ENCODE peak calls at places on chromosome 6, in eight cellular contexts. V, O, Z, M, P, W, K and I are unnamed samples. For H3K4me1, the result is how much of the 10 kb centered on the place peaks cover.

GRCh38 chr6:68108243-68108835 is 526.7 kb upstream of the ADGRB3 start:
- DNase-seq in V (no peak), O (no peak), Z (no peak), M (no peak), P (no peak), W (no peak), K (no peak), I (no peak)

GRCh38 chr6:159830481-159831372 is 30.7 kb downstream of the PNLDC1 start:
- DNase-seq in V (no peak), O (no peak), Z (no peak), M (no peak), P (no peak), W (no peak), K (no peak), I (no peak)

GRCh38 chr6:127641905-127642304 is 64.9 kb downstream of the C6orf58 start:
- DNase-seq in V (peak), O (no peak), Z (peak), M (peak), P (peak), W (no peak), K (no peak), I (no peak)

GRCh38 chr6:54252916-54253315 is 55.3 kb upstream of the TINAG start:
- DNase-seq in V (no peak), O (no peak), Z (no peak), M (no peak), P (no peak), W (no peak), K (no peak), I (no peak)

GRCh38 chr6:72084992-72085569 is 198.7 kb downstream of the RIMS1 start:
- DNase-seq in V (peak), O (no peak), Z (peak), M (no peak), P (no peak), W (no peak), K (no peak), I (no peak)

GRCh38 chr6:142013875-142014495 is 118.7 kb upstream of the GJE1 start:
- DNase-seq in V (peak), O (no peak), Z (peak), M (no peak), P (no peak), W (no peak), K (no peak), I (no peak)

GRCh38 chr6:120993929-120994572 is 340.2 kb downstream of the TBC1D32 start:
- DNase-seq in V (no peak), O (no peak), Z (no peak), M (no peak), P (no peak), W (no peak), K (no peak), I (no peak)

GRCh38 chr6:13653296-13653695 is 38.2 kb downstream of the NOL7 start:
- DNase-seq in V (no peak), O (no peak), Z (peak), M (no peak), P (no peak), W (no peak), K (no peak), I (no peak)

GRCh38 chr6:41200901-41201783 is at the start of gene TREML2:
- DNase-seq in V (no peak), O (no peak), Z (no peak), M (no peak), P (no peak), W (peak), K (no peak), I (no peak)

GRCh38 chr6:116057766-116058165 is 2.9 kb downstream of the FRK start:
- DNase-seq in V (no peak), O (no peak), Z (no peak), M (no peak), P (no peak), W (no peak), K (no peak), I (no peak)

GRCh38 chr6:135940783-135941182 is 89.3 kb downstream of the PDE7B start:
- DNase-seq in V (no peak), O (no peak), Z (no peak), M (no peak), P (no peak), W (no peak), K (no peak), I (no peak)

GRCh38 chr6:43247115-43247999 is 4.1 kb downstream of the TTBK1 start:
- DNase-seq in V (peak), O (peak), Z (peak), M (peak), P (peak), W (peak), K (peak), I (peak)

GRCh38 chr6:44086931-44087574 is 40.2 kb downstream of the MRPL14 start:
- DNase-seq in V (no peak), O (no peak), Z (no peak), M (peak), P (no peak), W (no peak), K (no peak), I (peak)

GRCh38 chr6:159451051-159451450 is 242.0 kb downstream of the SOD2 start:
- DNase-seq in V (no peak), O (no peak), Z (no peak), M (no peak), P (no peak), W (no peak), K (no peak), I (no peak)

GRCh38 chr6:78844899-78845298 is 22.5 kb upstream of the IRAK1BP1 start:
- DNase-seq in V (no peak), O (no peak), Z (no peak), M (no peak), P (no peak), W (no peak), K (no peak), I (no peak)

GRCh38 chr6:111597687-111598086 is 8.0 kb downstream of the TRAF3IP2 start:
- DNase-seq in V (no peak), O (no peak), Z (no peak), M (no peak), P (no peak), W (no peak), K (no peak), I (no peak)

GRCh38 chr6:150302801-150303138 is 66.0 kb upstream of the IYD start:
- DNase-seq in V (peak), O (no peak), Z (no peak), M (no peak), P (no peak), W (no peak), K (no peak), I (no peak)

GRCh38 chr6:28789553-28790083 is 134.2 kb downstream of the TRIM27 start:
- DNase-seq in V (peak), O (no peak), Z (peak), M (peak), P (no peak), W (no peak), K (no peak), I (no peak)

GRCh38 chr6:8548979-8549378 is 113.6 kb upstream of the SLC35B3 start:
- DNase-seq in V (no peak), O (no peak), Z (no peak), M (no peak), P (no peak), W (no peak), K (no peak), I (no peak)

GRCh38 chr6:15389759-15390723 is 144.2 kb downstream of the JARID2 start:
- DNase-seq in V (peak), O (no peak), Z (peak), M (peak), P (peak), W (peak), K (no peak), I (no peak)

GRCh38 chr6:156250593-156250992 is 526.6 kb upstream of the ARID1B start:
- DNase-seq in V (no peak), O (no peak), Z (no peak), M (no peak), P (no peak), W (no peak), K (no peak), I (no peak)

GRCh38 chr6:126526547-126526946 is 186.6 kb downstream of the CENPW start:
- DNase-seq in V (no peak), O (no peak), Z (no peak), M (no peak), P (no peak), W (no peak), K (no peak), I (no peak)

GRCh38 chr6:27672113-27672799 is 199.4 kb upstream of the ZNF184 start:
- DNase-seq in V (peak), O (no peak), Z (peak), M (peak), P (no peak), W (no peak), K (no peak), I (no peak)

GRCh38 chr6:73696990-73697651 is 1.1 kb downstream of the CD109 start:
- DNase-seq in V (no peak), O (no peak), Z (peak), M (no peak), P (no peak), W (no peak), K (no peak), I (no peak)

GRCh38 chr6:25042599-25042936 is 106.8 kb upstream of the RIPOR2 start:
- DNase-seq in V (no peak), O (no peak), Z (no peak), M (no peak), P (no peak), W (peak), K (peak), I (no peak)

GRCh38 chr6:21769405-21769851 is 175.9 kb downstream of the SOX4 start:
- DNase-seq in V (peak), O (no peak), Z (peak), M (no peak), P (peak), W (no peak), K (no peak), I (peak)

GRCh38 chr6:144150673-144151009 is 324 bp downstream of the STX11 start:
- DNase-seq in V (peak), O (no peak), Z (peak), M (no peak), P (no peak), W (peak), K (peak), I (no peak)

GRCh38 chr6:43776115-43776798 is 6.2 kb downstream of the VEGFA start:
- DNase-seq in V (no peak), O (no peak), Z (no peak), M (no peak), P (no peak), W (no peak), K (no peak), I (no peak)

GRCh38 chr6:107237992-107238660 is 122.8 kb upstream of the BEND3 start:
- DNase-seq in V (no peak), O (no peak), Z (peak), M (no peak), P (no peak), W (no peak), K (no peak), I (no peak)

GRCh38 chr6:111464184-111464583 is 18.8 kb downstream of the REV3L start:
- DNase-seq in V (no peak), O (no peak), Z (no peak), M (no peak), P (no peak), W (no peak), K (no peak), I (no peak)

GRCh38 chr6:85132091-85132490 is 317.8 kb upstream of the NT5E start:
- DNase-seq in V (no peak), O (no peak), Z (no peak), M (no peak), P (no peak), W (no peak), K (no peak), I (no peak)

GRCh38 chr6:148795563-148795962 is 48.7 kb downstream of the UST start:
- DNase-seq in V (no peak), O (no peak), Z (no peak), M (no peak), P (no peak), W (no peak), K (no peak), I (no peak)

GRCh38 chr6:38164131-38164481 is 344.6 kb downstream of the ZFAND3 start:
- DNase-seq in V (no peak), O (no peak), Z (no peak), M (no peak), P (no peak), W (no peak), K (no peak), I (no peak)

GRCh38 chr6:72787521-72788031 is 165.7 kb downstream of the KCNQ5 start:
- DNase-seq in V (peak), O (no peak), Z (peak), M (peak), P (peak), W (no peak), K (no peak), I (peak)

GRCh38 chr6:113635222-113635970 is 221.7 kb upstream of the MARCKS start:
- DNase-seq in V (no peak), O (no peak), Z (no peak), M (no peak), P (no peak), W (no peak), K (no peak), I (no peak)

GRCh38 chr6:150813993-150814359 is 51.5 kb upstream of the MTHFD1L start:
- DNase-seq in V (no peak), O (no peak), Z (peak), M (no peak), P (no peak), W (no peak), K (no peak), I (no peak)

GRCh38 chr6:17035257-17035757 is 66.5 kb upstream of the STMND1 start:
- DNase-seq in V (no peak), O (no peak), Z (no peak), M (no peak), P (no peak), W (no peak), K (no peak), I (no peak)

GRCh38 chr6:70673601-70674000 is 5.9 kb downstream of the SMAP1 start:
- DNase-seq in V (no peak), O (no peak), Z (peak), M (no peak), P (no peak), W (no peak), K (no peak), I (no peak)

GRCh38 chr6:105116150-105116549 is 63.7 kb downstream of the POPDC3 start:
- DNase-seq in V (no peak), O (no peak), Z (no peak), M (no peak), P (no peak), W (no peak), K (no peak), I (no peak)
- H3K4me1 ChIP-seq in V (under half), O (under half), Z (under half), M (under half), P (under half), W (under half), K (under half), I (under half)

DNA sequence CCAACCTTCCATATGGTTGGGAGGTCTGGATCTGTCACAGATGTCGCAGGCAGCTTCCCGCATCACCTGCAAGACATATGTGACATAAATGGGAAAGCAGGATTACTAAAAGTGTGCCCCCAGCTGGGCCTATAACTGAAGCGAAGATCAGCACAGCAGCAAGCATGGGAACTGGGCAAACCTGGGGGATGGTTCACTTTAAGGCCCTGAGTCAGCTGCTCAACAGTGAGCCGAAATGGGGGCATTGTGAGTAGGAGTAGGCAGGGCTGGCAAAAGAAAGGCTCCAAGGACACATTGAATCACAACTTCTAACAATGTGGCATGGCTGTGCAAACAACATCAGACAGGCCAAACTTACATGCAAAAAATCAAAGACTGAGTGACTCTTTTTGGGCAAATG is 530.9 kb upstream of the MMS22L start:
- DNase-seq in V (peak), O (no peak), Z (no peak), M (no peak), P (no peak), W (no peak), K (no peak), I (no peak)
- H3K4me1 ChIP-seq in V (under half), O (under half), Z (under half), M (under half), P (under half), W (under half), K (under half), I (under half)

DNA sequence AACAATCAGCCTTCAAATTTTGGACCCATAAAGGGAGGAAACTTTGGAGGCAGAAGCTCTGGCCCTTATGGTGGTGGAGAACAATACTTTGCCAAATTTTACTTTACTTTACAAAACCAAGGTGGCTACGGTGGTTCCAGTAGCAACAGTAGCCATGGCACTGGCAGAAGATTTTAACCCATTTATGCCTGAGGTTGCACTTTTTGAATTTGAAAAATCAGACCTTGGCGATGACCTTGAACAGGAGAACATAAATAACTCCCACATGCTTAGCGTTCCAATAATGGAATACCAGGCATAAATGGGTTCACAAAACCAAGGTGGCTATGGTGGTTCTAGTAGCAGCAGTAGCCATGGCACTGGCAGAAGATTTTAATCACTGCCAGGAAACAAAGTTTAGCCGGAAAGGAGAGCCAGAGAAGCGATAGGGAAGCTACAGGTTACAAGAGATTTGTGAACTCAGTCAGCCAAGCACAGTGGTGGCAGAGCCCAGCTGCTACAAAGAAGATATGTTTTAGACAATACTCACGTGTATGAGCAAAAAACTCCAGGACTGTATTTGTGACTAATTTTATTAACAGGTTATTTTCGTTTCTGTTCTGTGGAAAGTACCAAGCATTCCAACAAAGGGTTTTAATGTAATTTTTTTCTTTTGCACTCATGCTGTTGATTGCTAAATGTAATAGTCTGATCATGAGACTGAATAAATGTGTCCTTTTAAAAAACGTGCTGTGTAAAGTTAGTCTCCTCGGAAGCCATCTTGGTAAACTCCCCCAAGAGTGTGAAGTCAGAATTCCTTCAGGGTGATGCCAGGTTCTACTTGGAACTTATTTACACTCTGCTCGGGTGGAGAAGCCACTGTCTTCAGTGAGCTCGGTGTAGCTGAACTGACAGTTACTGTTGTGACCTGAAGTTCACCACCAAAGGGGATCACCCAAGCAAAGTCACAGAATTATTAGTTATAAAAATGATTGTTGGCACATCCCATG is 6.7 kb downstream of the SFT2D1 start:
- DNase-seq in V (no peak), O (no peak), Z (no peak), M (no peak), P (no peak), W (no peak), K (no peak), I (no peak)
- H3K4me1 ChIP-seq in V (under half), O (under half), Z (under half), M (under half), P (under half), W (half or more), K (half or more), I (under half)

GRCh38 chr6:33426590-33427563 is 7.0 kb downstream of the SYNGAP1 start:
- DNase-seq in V (peak), O (no peak), Z (no peak), M (no peak), P (no peak), W (peak), K (peak), I (no peak)
- H3K4me1 ChIP-seq in V (under half), O (under half), Z (under half), M (under half), P (under half), W (half or more), K (half or more), I (under half)

DNA sequence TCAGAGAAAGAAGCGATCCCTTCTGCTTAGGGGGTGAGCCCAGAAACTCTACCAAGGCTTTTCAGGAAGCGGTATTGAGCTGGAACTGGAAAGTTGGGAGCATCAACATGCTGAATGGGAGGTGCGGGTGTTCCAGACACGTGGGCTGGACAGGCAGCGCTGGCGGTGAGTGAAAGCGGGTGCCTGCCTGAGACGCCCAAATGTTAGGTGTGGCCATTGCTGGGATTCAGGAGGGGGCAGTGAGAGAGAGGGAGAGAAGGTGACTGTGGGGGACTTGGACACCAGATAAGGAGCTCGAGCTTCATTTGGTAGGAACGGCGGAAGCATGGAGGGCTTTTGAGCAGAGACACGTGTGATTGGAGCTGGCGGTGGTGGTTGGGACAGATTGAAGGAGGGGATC is 157.7 kb downstream of the ZDHHC14 start:
- DNase-seq in V (no peak), O (no peak), Z (no peak), M (no peak), P (no peak), W (no peak), K (no peak), I (no peak)
- H3K4me1 ChIP-seq in V (under half), O (under half), Z (under half), M (under half), P (under half), W (under half), K (under half), I (under half)